ENCODE peak calls at places on chromosomes 3 and 15, in four cellular contexts. Z, S, K and R are unnamed samples.

GRCh38 chr3:133206921-133207320 is 168.7 kb downstream of the TMEM108 start:
- DNase-seq in K (no peak), S (no peak), Z (no peak), R (peak)

GRCh38 chr3:16719426-16719825 is 114.2 kb upstream of the DAZL start:
- DNase-seq in S (no peak), K (no peak), Z (no peak), R (no peak)

GRCh38 chr3:123156276-123156995 is 45.3 kb upstream of the SEC22A start:
- DNase-seq in S (no peak), Z (no peak), K (no peak), R (no peak)

GRCh38 chr3:131749826-131750225 is 247.1 kb upstream of the MRPL3 start:
- DNase-seq in S (no peak), Z (no peak), K (no peak), R (no peak)

GRCh38 chr3:127476936-127477335 is 113.6 kb downstream of the TPRA1 start:
- DNase-seq in K (no peak), S (no peak), Z (no peak), R (no peak)

GRCh38 chr3:16103472-16103871 is 71.0 kb upstream of the GALNT15 start:
- DNase-seq in Z (no peak), K (no peak), S (peak), R (no peak)

GRCh38 chr3:193819117-193819978 is 226.3 kb downstream of the OPA1 start:
- DNase-seq in K (no peak), Z (no peak), S (no peak), R (peak)

GRCh38 chr3:167228135-167228534 is 152.0 kb downstream of the ZBBX start:
- DNase-seq in S (no peak), Z (no peak), K (no peak), R (no peak)

GRCh38 chr15:80878242-80878866 is 99.2 kb downstream of the CEMIP start:
- DNase-seq in K (no peak), Z (no peak), S (no peak), R (no peak)

GRCh38 chr15:74543583-74543982 is 2.6 kb downstream of the ARID3B start:
- DNase-seq in K (no peak), S (no peak), Z (no peak), R (no peak)

GRCh38 chr3:141368925-141369794 is 856 bp downstream of the ZBTB38 start:
- DNase-seq in S (no peak), K (peak), Z (peak), R (no peak)

GRCh38 chr3:47636225-47636624 is 57.6 kb upstream of the CSPG5 start:
- DNase-seq in K (no peak), Z (no peak), S (no peak), R (no peak)

GRCh38 chr3:162666835-162667234 is 1170.2 kb downstream of the OTOL1 start:
- DNase-seq in S (no peak), K (no peak), Z (no peak), R (no peak)

GRCh38 chr3:49461443-49462171 is 8.5 kb upstream of the DAG1 start:
- DNase-seq in S (no peak), Z (peak), K (no peak), R (peak)

GRCh38 chr3:45311953-45312795 is 76.2 kb upstream of the LARS2 start:
- DNase-seq in Z (no peak), K (no peak), S (no peak), R (no peak)

GRCh38 chr3:25870452-25870851 is 80.6 kb downstream of the OXSM start:
- DNase-seq in K (no peak), Z (no peak), S (no peak), R (no peak)

GRCh38 chr15:29952245-29952644 is 130.0 kb upstream of the TJP1 start:
- DNase-seq in S (no peak), Z (no peak), K (no peak), R (no peak)

GRCh38 chr3:172836390-172836997 is 86.0 kb downstream of the ECT2 start:
- DNase-seq in K (peak), S (peak), Z (peak), R (peak)

GRCh38 chr3:172253200-172253599 is 195.1 kb downstream of the GHSR start:
- DNase-seq in Z (no peak), K (no peak), S (no peak), R (no peak)

GRCh38 chr3:31305324-31305723 is 227.4 kb upstream of the STT3B start:
- DNase-seq in Z (no peak), K (no peak), S (no peak), R (no peak)

GRCh38 chr3:157650191-157650590 is 147.0 kb upstream of the VEPH1 start:
- DNase-seq in Z (no peak), S (no peak), K (no peak), R (no peak)

GRCh38 chr3:31432897-31433678 is 99.6 kb upstream of the STT3B start:
- DNase-seq in S (no peak), K (no peak), Z (no peak), R (no peak)

GRCh38 chr3:42507751-42508335 is 5.4 kb downstream of the VIPR1 start:
- DNase-seq in Z (no peak), K (no peak), S (no peak), R (peak)

GRCh38 chr3:72887723-72888545 is at the start of gene GXYLT2:
- DNase-seq in Z (peak), K (peak), S (peak), R (peak)

GRCh38 chr3:12541625-12542024 is 3.7 kb downstream of the MKRN2OS start:
- DNase-seq in K (peak), S (no peak), Z (no peak), R (peak)

GRCh38 chr3:177050466-177051237 is 146.6 kb downstream of the TBL1XR1 start:
- DNase-seq in S (peak), Z (peak), K (no peak), R (no peak)

GRCh38 chr3:45950686-45951600 is 7.7 kb downstream of the CXCR6 start:
- DNase-seq in K (no peak), S (no peak), Z (no peak), R (no peak)

GRCh38 chr15:75655911-75656310 is 8.2 kb downstream of the SNX33 start:
- DNase-seq in Z (no peak), S (no peak), K (no peak), R (no peak)

GRCh38 chr3:110813541-110813940 is 258.1 kb upstream of the NECTIN3 start:
- DNase-seq in Z (no peak), S (no peak), K (no peak), R (no peak)

GRCh38 chr3:197372076-197372661 is 73.8 kb upstream of the DLG1 start:
- DNase-seq in Z (peak), K (no peak), S (peak), R (no peak)

GRCh38 chr3:133369041-133369440 is 30.8 kb upstream of the BFSP2 start:
- DNase-seq in K (no peak), S (no peak), Z (no peak), R (no peak)

GRCh38 chr3:96101013-96101412 is 713.4 kb upstream of the EPHA6 start:
- DNase-seq in S (no peak), Z (no peak), K (no peak), R (no peak)

GRCh38 chr3:27696906-27697305 is 25.2 kb downstream of the EOMES start:
- DNase-seq in Z (no peak), S (no peak), K (no peak), R (no peak)

GRCh38 chr15:26128611-26129140 is 265.5 kb upstream of the ATP10A start:
- DNase-seq in K (no peak), S (no peak), Z (no peak), R (no peak)

GRCh38 chr3:14561051-14561634 is 21.0 kb upstream of the GRIP2 start:
- DNase-seq in S (no peak), K (no peak), Z (no peak), R (no peak)
- TF ChIP-seq USF2 in S (no peak), K (no peak), Z (no peak), R (no peak)

GRCh38 chr3:145936986-145937385 is 224.0 kb downstream of the PLOD2 start:
- DNase-seq in K (no peak), Z (no peak), S (no peak), R (no peak)

GRCh38 chr3:145943994-145944393 is 217.0 kb downstream of the PLOD2 start:
- DNase-seq in K (no peak), S (no peak), Z (no peak), R (no peak)

GRCh38 chr3:145939431-145939830 is 221.6 kb downstream of the PLOD2 start:
- DNase-seq in Z (no peak), K (no peak), S (peak), R (no peak)

DNA sequence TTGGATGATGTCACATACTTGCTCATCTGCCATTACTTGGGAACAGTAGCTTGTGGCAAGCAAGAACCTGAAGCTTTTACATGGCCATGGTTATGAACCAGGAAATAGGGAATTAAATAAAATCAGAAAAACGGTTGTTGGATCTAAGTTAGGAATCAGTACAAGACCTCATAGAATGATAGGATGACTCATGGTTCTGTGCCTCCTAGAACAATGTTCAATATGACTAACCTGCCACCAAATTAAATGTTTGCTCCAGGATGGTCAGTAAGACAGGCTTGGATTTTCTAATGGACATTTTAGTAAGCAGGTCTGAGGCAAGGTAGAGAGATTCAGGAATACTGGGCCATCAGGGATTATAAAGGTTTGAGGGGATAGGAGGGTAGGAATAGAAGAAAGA is 218.9 kb downstream of the PLOD2 start:
- DNase-seq in Z (no peak), S (no peak), K (no peak), R (no peak)
- TF ChIP-seq HMGXB4 in Z (no peak), S (no peak), K (no peak), R (no peak)

GRCh38 chr15:70322051-70322668 is 224.4 kb upstream of the TLE3 start:
- DNase-seq in Z (no peak), K (no peak), S (no peak), R (no peak)

GRCh38 chr15:70324001-70324974 is 226.6 kb upstream of the TLE3 start:
- DNase-seq in Z (peak), K (no peak), S (no peak), R (no peak)

GRCh38 chr15:70321106-70321809 is 223.5 kb upstream of the TLE3 start:
- DNase-seq in K (no peak), Z (no peak), S (no peak), R (no peak)

GRCh38 chr15:70320077-70320830 is 222.5 kb upstream of the TLE3 start:
- DNase-seq in S (no peak), Z (no peak), K (no peak), R (no peak)

DNA sequence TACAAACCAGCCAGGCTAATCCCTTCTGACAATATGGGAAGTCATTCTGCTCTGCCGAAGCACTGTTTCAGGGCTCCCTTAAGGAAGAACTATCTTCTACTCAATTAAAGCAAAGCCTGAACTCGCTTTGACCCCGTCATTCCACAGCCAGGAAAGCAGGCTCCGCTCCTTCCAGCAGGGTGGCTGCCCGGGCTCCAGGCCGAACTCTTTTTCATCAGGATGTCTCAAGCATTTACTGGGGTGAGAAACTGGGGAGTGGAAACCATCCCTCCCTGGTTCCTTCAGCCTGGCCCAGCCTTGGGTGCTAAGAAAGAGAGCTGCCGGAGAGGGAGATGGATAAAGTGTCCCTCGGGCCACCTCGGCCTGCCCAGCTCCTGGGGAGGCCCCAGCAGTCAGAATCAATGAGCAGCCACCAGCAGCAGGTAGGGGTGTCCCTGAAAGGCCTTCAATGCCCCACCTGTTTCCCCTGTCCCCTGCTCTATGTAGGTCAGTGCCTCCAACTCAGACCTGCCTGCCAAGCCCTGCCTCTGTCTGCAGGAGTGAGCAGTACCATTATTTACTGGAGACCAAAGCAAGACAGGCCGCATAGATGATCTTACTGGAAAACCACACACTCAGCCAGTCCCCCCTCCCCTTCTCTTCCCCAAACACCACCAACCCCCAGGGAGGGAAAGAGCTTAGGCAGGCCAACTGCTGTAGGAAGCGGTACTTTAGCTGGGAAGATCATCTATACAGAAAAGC is 225.6 kb upstream of the TLE3 start:
- DNase-seq in Z (no peak), K (no peak), S (no peak), R (no peak)
- TF ChIP-seq USF2 in Z (no peak), K (no peak), S (no peak), R (no peak)

DNA sequence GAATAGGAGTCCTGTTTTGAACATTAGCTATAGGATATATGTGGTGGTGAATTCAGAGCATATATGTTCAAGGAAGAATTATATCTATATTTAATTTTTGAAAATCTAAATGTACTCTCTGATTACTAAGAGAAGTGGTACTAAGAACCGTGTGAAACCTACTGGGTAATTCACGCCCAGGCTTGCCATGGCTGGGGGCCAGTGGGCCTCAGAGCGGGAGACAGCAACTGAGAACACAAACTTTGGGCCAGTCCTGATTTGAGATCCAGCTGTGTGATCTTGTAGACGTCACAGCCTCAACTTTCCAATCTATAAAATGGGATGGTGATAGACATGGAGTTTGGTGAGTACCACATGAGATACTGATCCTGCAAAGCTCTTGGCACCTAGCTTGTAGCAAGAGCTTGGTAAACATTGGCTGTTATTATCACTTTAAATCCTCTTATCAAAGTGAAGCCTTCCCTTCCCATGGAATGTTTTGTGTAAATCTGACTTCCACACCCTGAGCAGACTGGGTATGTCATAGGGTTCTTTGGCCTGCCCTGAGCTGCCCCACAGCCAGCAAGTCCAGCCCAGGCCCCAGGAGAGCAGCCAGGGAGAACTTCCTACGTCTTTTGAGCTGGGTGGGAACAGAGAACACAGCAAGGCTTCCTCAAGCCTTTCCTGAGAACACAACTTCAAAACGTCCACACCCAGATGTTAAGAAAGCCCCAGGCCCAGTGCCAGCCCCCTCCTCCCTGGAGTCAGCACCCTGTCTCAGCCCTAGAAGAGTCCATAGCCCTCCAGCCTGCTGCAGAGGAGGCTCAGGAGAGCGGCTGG is 8.2 kb upstream of the PAQR5 start:
- DNase-seq in S (no peak), Z (no peak), K (no peak), R (no peak)
- TF ChIP-seq HMGXB4 in S (no peak), Z (no peak), K (no peak), R (no peak)

GRCh38 chr3:148727242-148727641 is 29.5 kb downstream of the AGTR1 start:
- DNase-seq in Z (peak), S (peak), K (no peak), R (peak)
- TF ChIP-seq USF2 in Z (no peak), S (no peak), K (no peak), R (no peak)

DNA sequence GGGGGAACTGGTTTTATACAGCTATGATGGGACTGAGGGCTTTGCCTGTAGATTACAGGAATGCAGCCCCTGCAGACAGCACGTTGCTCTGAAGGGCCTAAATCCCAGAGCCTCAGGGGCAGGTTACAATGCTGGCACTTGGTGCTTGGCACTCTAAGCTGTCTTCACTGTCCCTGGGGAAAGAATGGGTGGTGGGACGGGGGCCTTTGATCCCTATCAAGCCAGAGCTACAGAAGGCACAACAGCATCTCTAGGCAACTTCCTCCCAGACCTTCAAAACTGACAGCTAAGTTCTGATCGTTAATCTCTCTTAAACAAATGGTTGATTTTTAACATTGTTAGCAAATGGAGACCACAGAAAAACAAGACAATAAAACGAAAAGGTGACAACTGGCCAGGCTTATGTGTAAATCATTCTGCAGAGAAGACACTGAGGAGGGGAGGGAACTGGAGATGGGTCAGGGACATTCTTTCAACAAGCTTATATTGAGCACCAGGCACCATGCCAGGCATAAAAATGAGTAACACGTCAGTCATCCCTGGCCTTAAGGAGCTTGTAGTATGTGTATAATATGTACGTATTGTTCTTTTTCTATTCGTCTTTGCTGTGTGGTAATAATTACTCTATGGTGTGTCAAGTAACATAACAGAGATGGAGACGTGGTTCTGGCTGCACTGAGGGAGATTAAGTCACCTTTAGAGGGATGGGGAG is 49.1 kb downstream of the CA12 start:
- DNase-seq in Z (peak), S (no peak), K (no peak), R (no peak)
- TF ChIP-seq HMGXB4 in Z (no peak), S (no peak), K (no peak), R (no peak)